ENCODE peak calls at places on chromosomes 6 and 20, in nine cellular contexts. B is endodermal cell, O is psoas muscle, S is mesendoderm, A is RWPE1, N is stomach, W is caudate nucleus, K is heart right ventricle, T is transverse colon. U is an unnamed sample.
A peak's percentile ranks its signal among the peaks of the same experiment; 100 is the strongest.

GRCh38 chr6:136092897-136093296 is 157.2 kb downstream of the MTFR2 start:
- DNase-seq in S (no peak), A (no peak), O (no peak), K (no peak), N (no peak), T (no peak), B (no peak), W (no peak), U (no peak)

GRCh38 chr6:149373511-149373910 is 26.6 kb upstream of the SUMO4 start:
- DNase-seq in A (no peak), W (no peak), K (no peak), S (no peak), B (no peak), T (no peak), O (no peak), N (no peak), U (no peak)

GRCh38 chr6:106536863-106537262 is 92.4 kb downstream of the RTN4IP1 start:
- DNase-seq in W (no peak), S (no peak), B (no peak), N (no peak), T (no peak), K (no peak), O (no peak), A (no peak), U (no peak)

GRCh38 chr20:10761786-10762185 is 88.0 kb upstream of the JAG1 start:
- DNase-seq in B (no peak), S (no peak), N (no peak), O (no peak), W (no peak), A (peak; percentile 18), T (no peak), K (no peak), U (no peak)

GRCh38 chr6:147789430-147789947 is 281.0 kb downstream of the SAMD5 start:
- DNase-seq in S (no peak), T (no peak), W (no peak), N (no peak), A (no peak), B (no peak), K (no peak), O (no peak), U (no peak)

GRCh38 chr6:53440331-53440730 is 91.6 kb upstream of the ELOVL5 start:
- DNase-seq in S (peak; percentile 7), B (no peak), O (no peak), K (no peak), T (no peak), W (no peak), A (no peak), N (no peak), U (no peak)

GRCh38 chr6:36268478-36269248 is 1.2 kb upstream of the PNPLA1 start:
- DNase-seq in B (no peak), A (no peak), S (no peak), N (peak; percentile 44), T (peak; percentile 26), W (peak; percentile 71), K (no peak), O (no peak), U (no peak)

GRCh38 chr6:158211273-158212055 is 43.3 kb downstream of the GTF2H5 start:
- DNase-seq in T (no peak), N (no peak), S (no peak), W (no peak), A (no peak), K (no peak), O (no peak), B (no peak), U (no peak)

GRCh38 chr20:313948-314347 is 11.4 kb upstream of the SOX12 start:
- DNase-seq in W (no peak), B (no peak), O (no peak), K (no peak), N (no peak), T (no peak), S (no peak), A (peak; percentile 82), U (no peak)

GRCh38 chr6:19771753-19772336 is 65.3 kb upstream of the ID4 start:
- DNase-seq in N (no peak), S (no peak), T (no peak), O (no peak), B (no peak), K (no peak), A (no peak), W (peak; percentile 14), U (no peak)

GRCh38 chr6:17725083-17725482 is 18.4 kb upstream of the NUP153 start:
- DNase-seq in S (peak; percentile 93), K (peak; percentile 66), W (no peak), N (no peak), T (peak; percentile 21), B (peak; percentile 90), A (no peak), O (no peak), U (no peak)

GRCh38 chr6:36510365-36510764 is 36.9 kb downstream of the STK38 start:
- DNase-seq in B (no peak), O (no peak), A (no peak), N (no peak), T (peak; percentile 95), S (no peak), K (no peak), W (no peak), U (no peak)

GRCh38 chr20:50260480-50261221 is 70.0 kb downstream of the CEBPB start:
- DNase-seq in S (no peak), B (no peak), O (peak; percentile 46), N (no peak), T (no peak), A (no peak), K (no peak), W (no peak), U (no peak)

GRCh38 chr6:150907385-150907784 is 41.9 kb downstream of the MTHFD1L start:
- DNase-seq in A (no peak), K (no peak), N (no peak), B (no peak), S (no peak), T (no peak), O (no peak), W (no peak), U (peak; percentile 12)

GRCh38 chr6:67640462-67640861 is 994.6 kb upstream of the ADGRB3 start:
- DNase-seq in K (no peak), S (no peak), W (no peak), A (no peak), B (no peak), N (no peak), T (no peak), O (no peak), U (no peak)

GRCh38 chr6:2806664-2807063 is 35.0 kb downstream of the SERPINB1 start:
- DNase-seq in A (no peak), O (no peak), W (no peak), B (no peak), T (no peak), K (no peak), S (no peak), N (no peak), U (no peak)
- H3K27ac ChIP-seq in A (no peak overlapping the region), O (no peak overlapping the region), W (peak overlapping the region; percentile 83), B (peak overlapping the region; percentile 24), T (no peak overlapping the region), K (no peak overlapping the region), S (no peak overlapping the region), N (no peak overlapping the region), U (no peak overlapping the region)

DNA sequence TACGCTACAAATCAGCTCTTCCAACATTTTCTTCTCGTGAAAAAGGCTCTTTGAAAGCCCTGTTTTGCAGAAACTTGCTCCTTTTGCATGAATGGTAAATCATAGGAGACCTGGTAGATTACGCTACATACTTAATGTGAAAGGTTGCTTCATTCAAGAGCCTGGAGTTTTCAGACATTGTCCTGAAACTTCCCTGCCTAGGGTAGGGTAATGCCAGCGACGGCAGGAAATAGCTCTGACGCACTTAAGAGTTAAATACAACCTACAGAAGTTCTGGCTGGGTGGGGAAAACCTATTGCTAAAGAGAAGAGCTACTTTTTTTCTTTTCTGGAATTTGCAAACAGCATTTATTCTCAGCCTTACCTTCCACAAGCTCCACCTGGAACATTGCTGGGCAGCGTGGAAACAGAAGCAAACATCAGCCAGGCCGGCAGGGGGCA is 144.5 kb downstream of the LPA start:
- DNase-seq in T (no peak), O (no peak), W (no peak), K (no peak), N (no peak), A (no peak), B (no peak), S (no peak), U (no peak)
- H3K27ac ChIP-seq in T (peak overlapping the region; percentile 75), O (peak overlapping the region; percentile 39), W (no peak overlapping the region), K (no peak overlapping the region), N (peak overlapping the region; percentile 83), A (peak overlapping the region; percentile 60), B (no peak overlapping the region), S (no peak overlapping the region), U (peak overlapping the region; percentile 70)

GRCh38 chr6:139881728-139882211 is 507.3 kb upstream of the CITED2 start:
- DNase-seq in S (peak; percentile 83), B (peak; percentile 79), W (no peak), O (no peak), A (peak; percentile 42), K (peak; percentile 15), N (no peak), T (peak; percentile 55), U (no peak)

GRCh38 chr6:139882977-139883728 is 508.7 kb upstream of the CITED2 start:
- DNase-seq in O (no peak), B (peak; percentile 44), W (peak; percentile 19), K (no peak), S (peak; percentile 50), T (no peak), N (no peak), A (peak; percentile 4), U (no peak)

GRCh38 chr6:139883776-139884175 is 509.3 kb upstream of the CITED2 start:
- DNase-seq in N (no peak), O (no peak), K (no peak), B (no peak), A (no peak), T (no peak), S (peak; percentile 71), W (no peak), U (no peak)

GRCh38 chr6:139881251-139881650 is 506.8 kb upstream of the CITED2 start:
- DNase-seq in O (no peak), W (no peak), N (no peak), K (no peak), T (no peak), B (no peak), S (no peak), A (no peak), U (no peak)

GRCh38 chr6:139882234-139882633 is 507.8 kb upstream of the CITED2 start:
- DNase-seq in W (no peak), S (peak; percentile 51), B (peak; percentile 57), N (no peak), O (no peak), K (no peak), A (no peak), T (no peak), U (no peak)
- H3K27ac ChIP-seq in W (no peak overlapping the region), S (peak overlapping the region; percentile 49), B (peak overlapping the region; percentile 91), N (no peak overlapping the region), O (peak overlapping the region; percentile 83), K (peak overlapping the region; percentile 56), A (no peak overlapping the region), T (peak overlapping the region; percentile 55), U (no peak overlapping the region)

DNA sequence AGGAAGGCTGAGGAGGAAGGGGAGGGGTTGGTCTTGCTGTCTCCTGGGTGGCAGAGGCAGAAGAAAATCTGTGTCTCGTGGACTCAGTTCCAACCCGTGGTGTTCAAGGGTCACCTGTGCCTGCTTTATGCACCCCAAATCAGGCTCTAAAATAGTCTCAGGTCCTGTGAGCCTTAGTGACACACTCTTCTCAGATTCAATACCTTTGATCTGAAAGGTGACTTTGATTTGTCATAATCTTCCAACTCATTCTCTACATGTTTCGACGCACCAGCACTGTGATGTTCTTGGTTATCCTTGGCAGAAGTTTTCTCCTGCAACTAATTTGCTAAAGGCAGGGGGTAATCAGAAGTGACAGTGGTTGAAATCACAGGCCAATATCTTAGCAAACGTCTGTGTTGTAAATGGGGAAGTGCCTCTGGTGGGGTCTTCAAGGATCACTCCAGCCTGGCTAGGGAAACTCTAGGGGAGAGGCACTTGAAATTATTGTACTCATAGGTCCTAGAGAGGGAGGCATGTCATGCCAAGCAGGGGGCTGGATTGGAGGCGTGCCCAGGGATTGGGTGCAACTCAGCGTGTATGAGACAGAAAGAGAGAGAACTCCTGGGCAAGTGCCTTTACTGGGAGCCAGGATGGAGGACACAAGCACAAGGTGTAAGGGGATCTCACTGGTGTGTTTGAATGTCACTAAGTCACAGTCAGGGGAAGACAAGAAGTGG is 19.0 kb upstream of the PRND start:
- DNase-seq in W (no peak), N (no peak), T (no peak), O (no peak), A (no peak), S (no peak), B (peak; percentile 47), K (no peak), U (no peak)
- H3K27ac ChIP-seq in W (no peak overlapping the region), N (no peak overlapping the region), T (no peak overlapping the region), O (no peak overlapping the region), A (peak overlapping the region; percentile 64), S (no peak overlapping the region), B (no peak overlapping the region), K (no peak overlapping the region), U (no peak overlapping the region)

U was measured in substantia nigra.